ENCODE peak calls at places on chromosome 3, in eight cellular contexts. One of them, this sample, is unnamed.

GRCh38 chr3:190497809-190498208 is 16.1 kb upstream of the IL1RAP start:
- DNase-seq in GM20000: no peak
- DNase-seq in pancreas: no peak
- DNase-seq in cardiac fibroblast: peak
- DNase-seq in stimulated activated CD4-positive, alpha-beta T cell treated with anti-CD3 and anti-CD28 coated beads, TNF-alpha, amount 100 ng/mL, for 1 hour: no peak
- DNase-seq in neural crest cell: no peak
- DNase-seq in CD4-positive, alpha-beta memory T cell: no peak
- DNase-seq in EL: peak
- DNase-seq in this sample: no peak

GRCh38 chr3:908839-909238 is 184.0 kb upstream of the CNTN6 start:
- DNase-seq in neural crest cell: no peak
- DNase-seq in CD4-positive, alpha-beta memory T cell: no peak
- DNase-seq in EL: no peak
- DNase-seq in pancreas: no peak
- DNase-seq in GM20000: no peak
- DNase-seq in cardiac fibroblast: no peak
- DNase-seq in stimulated activated CD4-positive, alpha-beta T cell treated with anti-CD3 and anti-CD28 coated beads, TNF-alpha, amount 100 ng/mL, for 1 hour: no peak
- DNase-seq in this sample: no peak

GRCh38 chr3:30401971-30402370 is 204.4 kb upstream of the TGFBR2 start:
- DNase-seq in neural crest cell: no peak
- DNase-seq in EL: peak
- DNase-seq in stimulated activated CD4-positive, alpha-beta T cell treated with anti-CD3 and anti-CD28 coated beads, TNF-alpha, amount 100 ng/mL, for 1 hour: no peak
- DNase-seq in CD4-positive, alpha-beta memory T cell: no peak
- DNase-seq in pancreas: no peak
- DNase-seq in GM20000: no peak
- DNase-seq in cardiac fibroblast: peak
- DNase-seq in this sample: no peak

GRCh38 chr3:72319202-72320095 is 528.8 kb downstream of the SHQ1 start:
- DNase-seq in EL: peak
- DNase-seq in cardiac fibroblast: peak
- DNase-seq in CD4-positive, alpha-beta memory T cell: no peak
- DNase-seq in neural crest cell: no peak
- DNase-seq in stimulated activated CD4-positive, alpha-beta T cell treated with anti-CD3 and anti-CD28 coated beads, TNF-alpha, amount 100 ng/mL, for 1 hour: no peak
- DNase-seq in GM20000: no peak
- DNase-seq in pancreas: no peak
- DNase-seq in this sample: no peak

GRCh38 chr3:107855710-107856109 is 235.1 kb downstream of the CD47 start:
- DNase-seq in CD4-positive, alpha-beta memory T cell: no peak
- DNase-seq in neural crest cell: no peak
- DNase-seq in pancreas: no peak
- DNase-seq in stimulated activated CD4-positive, alpha-beta T cell treated with anti-CD3 and anti-CD28 coated beads, TNF-alpha, amount 100 ng/mL, for 1 hour: no peak
- DNase-seq in cardiac fibroblast: peak
- DNase-seq in GM20000: no peak
- DNase-seq in EL: peak
- DNase-seq in this sample: no peak

GRCh38 chr3:140717915-140718314 is 40.1 kb downstream of the TRIM42 start:
- DNase-seq in stimulated activated CD4-positive, alpha-beta T cell treated with anti-CD3 and anti-CD28 coated beads, TNF-alpha, amount 100 ng/mL, for 1 hour: no peak
- DNase-seq in pancreas: no peak
- DNase-seq in neural crest cell: no peak
- DNase-seq in EL: no peak
- DNase-seq in cardiac fibroblast: no peak
- DNase-seq in GM20000: no peak
- DNase-seq in CD4-positive, alpha-beta memory T cell: no peak
- DNase-seq in this sample: no peak

GRCh38 chr3:140499114-140499757 is 178.6 kb upstream of the TRIM42 start:
- DNase-seq in CD4-positive, alpha-beta memory T cell: no peak
- DNase-seq in cardiac fibroblast: peak
- DNase-seq in neural crest cell: no peak
- DNase-seq in EL: no peak
- DNase-seq in pancreas: no peak
- DNase-seq in GM20000: no peak
- DNase-seq in stimulated activated CD4-positive, alpha-beta T cell treated with anti-CD3 and anti-CD28 coated beads, TNF-alpha, amount 100 ng/mL, for 1 hour: no peak
- DNase-seq in this sample: no peak

GRCh38 chr3:155032918-155033317 is 47.2 kb upstream of the MME start:
- DNase-seq in pancreas: no peak
- DNase-seq in GM20000: no peak
- DNase-seq in neural crest cell: no peak
- DNase-seq in stimulated activated CD4-positive, alpha-beta T cell treated with anti-CD3 and anti-CD28 coated beads, TNF-alpha, amount 100 ng/mL, for 1 hour: no peak
- DNase-seq in cardiac fibroblast: peak
- DNase-seq in EL: peak
- DNase-seq in CD4-positive, alpha-beta memory T cell: no peak
- DNase-seq in this sample: no peak

GRCh38 chr3:29922990-29923746 is 642.3 kb downstream of the RBMS3 start:
- DNase-seq in stimulated activated CD4-positive, alpha-beta T cell treated with anti-CD3 and anti-CD28 coated beads, TNF-alpha, amount 100 ng/mL, for 1 hour: no peak
- DNase-seq in GM20000: no peak
- DNase-seq in neural crest cell: no peak
- DNase-seq in EL: peak
- DNase-seq in cardiac fibroblast: peak
- DNase-seq in pancreas: no peak
- DNase-seq in CD4-positive, alpha-beta memory T cell: no peak
- DNase-seq in this sample: no peak

GRCh38 chr3:39150170-39150802 is 3.1 kb downstream of the CSRNP1 start:
- DNase-seq in GM20000: no peak
- DNase-seq in neural crest cell: no peak
- DNase-seq in pancreas: peak
- DNase-seq in stimulated activated CD4-positive, alpha-beta T cell treated with anti-CD3 and anti-CD28 coated beads, TNF-alpha, amount 100 ng/mL, for 1 hour: no peak
- DNase-seq in EL: no peak
- DNase-seq in cardiac fibroblast: no peak
- DNase-seq in CD4-positive, alpha-beta memory T cell: no peak
- DNase-seq in this sample: no peak

GRCh38 chr3:51380601-51381332 is 4.3 kb upstream of the MANF start:
- DNase-seq in pancreas: peak
- DNase-seq in GM20000: no peak
- DNase-seq in cardiac fibroblast: no peak
- DNase-seq in CD4-positive, alpha-beta memory T cell: no peak
- DNase-seq in neural crest cell: no peak
- DNase-seq in stimulated activated CD4-positive, alpha-beta T cell treated with anti-CD3 and anti-CD28 coated beads, TNF-alpha, amount 100 ng/mL, for 1 hour: no peak
- DNase-seq in EL: no peak
- DNase-seq in this sample: no peak

GRCh38 chr3:142251951-142252350 is 26.6 kb upstream of the GK5 start:
- DNase-seq in GM20000: no peak
- DNase-seq in cardiac fibroblast: no peak
- DNase-seq in EL: no peak
- DNase-seq in pancreas: no peak
- DNase-seq in CD4-positive, alpha-beta memory T cell: no peak
- DNase-seq in neural crest cell: no peak
- DNase-seq in stimulated activated CD4-positive, alpha-beta T cell treated with anti-CD3 and anti-CD28 coated beads, TNF-alpha, amount 100 ng/mL, for 1 hour: no peak
- DNase-seq in this sample: no peak

GRCh38 chr3:118945834-118946233 is 88.8 kb downstream of the IGSF11 start:
- DNase-seq in EL: no peak
- DNase-seq in stimulated activated CD4-positive, alpha-beta T cell treated with anti-CD3 and anti-CD28 coated beads, TNF-alpha, amount 100 ng/mL, for 1 hour: no peak
- DNase-seq in pancreas: no peak
- DNase-seq in cardiac fibroblast: no peak
- DNase-seq in CD4-positive, alpha-beta memory T cell: no peak
- DNase-seq in GM20000: no peak
- DNase-seq in neural crest cell: no peak
- DNase-seq in this sample: no peak

GRCh38 chr3:195094211-195094921 is 176.6 kb downstream of the XXYLT1 start:
- DNase-seq in cardiac fibroblast: no peak
- DNase-seq in EL: no peak
- DNase-seq in stimulated activated CD4-positive, alpha-beta T cell treated with anti-CD3 and anti-CD28 coated beads, TNF-alpha, amount 100 ng/mL, for 1 hour: no peak
- DNase-seq in CD4-positive, alpha-beta memory T cell: no peak
- DNase-seq in GM20000: peak
- DNase-seq in neural crest cell: no peak
- DNase-seq in pancreas: peak
- DNase-seq in this sample: no peak

GRCh38 chr3:142027713-142028112 is 121.6 kb downstream of the TFDP2 start:
- DNase-seq in cardiac fibroblast: peak
- DNase-seq in CD4-positive, alpha-beta memory T cell: no peak
- DNase-seq in stimulated activated CD4-positive, alpha-beta T cell treated with anti-CD3 and anti-CD28 coated beads, TNF-alpha, amount 100 ng/mL, for 1 hour: peak
- DNase-seq in pancreas: no peak
- DNase-seq in GM20000: peak
- DNase-seq in neural crest cell: no peak
- DNase-seq in EL: peak
- DNase-seq in this sample: no peak

GRCh38 chr3:151439652-151440125 is 21.2 kb downstream of the IGSF10 start:
- DNase-seq in neural crest cell: peak
- DNase-seq in CD4-positive, alpha-beta memory T cell: peak
- DNase-seq in GM20000: peak
- DNase-seq in stimulated activated CD4-positive, alpha-beta T cell treated with anti-CD3 and anti-CD28 coated beads, TNF-alpha, amount 100 ng/mL, for 1 hour: no peak
- DNase-seq in cardiac fibroblast: peak
- DNase-seq in EL: peak
- DNase-seq in pancreas: no peak
- DNase-seq in this sample: no peak

GRCh38 chr3:43695443-43695842 is 4.7 kb downstream of the ABHD5 start:
- DNase-seq in CD4-positive, alpha-beta memory T cell: no peak
- DNase-seq in EL: peak
- DNase-seq in GM20000: no peak
- DNase-seq in pancreas: no peak
- DNase-seq in stimulated activated CD4-positive, alpha-beta T cell treated with anti-CD3 and anti-CD28 coated beads, TNF-alpha, amount 100 ng/mL, for 1 hour: no peak
- DNase-seq in cardiac fibroblast: peak
- DNase-seq in neural crest cell: no peak
- DNase-seq in this sample: no peak

GRCh38 chr3:103653996-103654395 is 1219.2 kb downstream of the ZPLD1 start:
- DNase-seq in pancreas: no peak
- DNase-seq in neural crest cell: no peak
- DNase-seq in EL: no peak
- DNase-seq in GM20000: no peak
- DNase-seq in CD4-positive, alpha-beta memory T cell: no peak
- DNase-seq in cardiac fibroblast: no peak
- DNase-seq in stimulated activated CD4-positive, alpha-beta T cell treated with anti-CD3 and anti-CD28 coated beads, TNF-alpha, amount 100 ng/mL, for 1 hour: no peak
- DNase-seq in this sample: no peak

GRCh38 chr3:131435000-131435399 is 53.4 kb downstream of the NUDT16 start:
- DNase-seq in stimulated activated CD4-positive, alpha-beta T cell treated with anti-CD3 and anti-CD28 coated beads, TNF-alpha, amount 100 ng/mL, for 1 hour: no peak
- DNase-seq in EL: no peak
- DNase-seq in CD4-positive, alpha-beta memory T cell: no peak
- DNase-seq in GM20000: no peak
- DNase-seq in pancreas: no peak
- DNase-seq in cardiac fibroblast: no peak
- DNase-seq in neural crest cell: no peak
- DNase-seq in this sample: no peak

GRCh38 chr3:73037369-73037699 is 24.1 kb upstream of the EBLN2 start:
- DNase-seq in stimulated activated CD4-positive, alpha-beta T cell treated with anti-CD3 and anti-CD28 coated beads, TNF-alpha, amount 100 ng/mL, for 1 hour: no peak
- DNase-seq in CD4-positive, alpha-beta memory T cell: no peak
- DNase-seq in neural crest cell: no peak
- DNase-seq in pancreas: no peak
- DNase-seq in GM20000: no peak
- DNase-seq in EL: peak
- DNase-seq in cardiac fibroblast: peak
- DNase-seq in this sample: no peak

GRCh38 chr3:72303926-72304325 is 519.0 kb upstream of the PROK2 start:
- DNase-seq in CD4-positive, alpha-beta memory T cell: no peak
- DNase-seq in EL: no peak
- DNase-seq in neural crest cell: no peak
- DNase-seq in cardiac fibroblast: peak
- DNase-seq in pancreas: no peak
- DNase-seq in GM20000: no peak
- DNase-seq in stimulated activated CD4-positive, alpha-beta T cell treated with anti-CD3 and anti-CD28 coated beads, TNF-alpha, amount 100 ng/mL, for 1 hour: no peak
- DNase-seq in this sample: no peak

GRCh38 chr3:20310629-20311028 is 124.6 kb upstream of the SGO1 start:
- DNase-seq in cardiac fibroblast: peak
- DNase-seq in neural crest cell: no peak
- DNase-seq in CD4-positive, alpha-beta memory T cell: no peak
- DNase-seq in GM20000: no peak
- DNase-seq in EL: no peak
- DNase-seq in stimulated activated CD4-positive, alpha-beta T cell treated with anti-CD3 and anti-CD28 coated beads, TNF-alpha, amount 100 ng/mL, for 1 hour: no peak
- DNase-seq in pancreas: no peak
- DNase-seq in this sample: no peak

GRCh38 chr3:41001556-41001955 is 197.7 kb upstream of the CTNNB1 start:
- DNase-seq in GM20000: no peak
- DNase-seq in pancreas: no peak
- DNase-seq in EL: no peak
- DNase-seq in neural crest cell: no peak
- DNase-seq in stimulated activated CD4-positive, alpha-beta T cell treated with anti-CD3 and anti-CD28 coated beads, TNF-alpha, amount 100 ng/mL, for 1 hour: no peak
- DNase-seq in CD4-positive, alpha-beta memory T cell: no peak
- DNase-seq in cardiac fibroblast: no peak
- DNase-seq in this sample: no peak

GRCh38 chr3:149553781-149554451 is 79.4 kb downstream of the TM4SF4 start:
- DNase-seq in pancreas: no peak
- DNase-seq in CD4-positive, alpha-beta memory T cell: no peak
- DNase-seq in neural crest cell: no peak
- DNase-seq in cardiac fibroblast: peak
- DNase-seq in GM20000: no peak
- DNase-seq in EL: no peak
- DNase-seq in stimulated activated CD4-positive, alpha-beta T cell treated with anti-CD3 and anti-CD28 coated beads, TNF-alpha, amount 100 ng/mL, for 1 hour: no peak
- DNase-seq in this sample: no peak

GRCh38 chr3:143124683-143125520 is 5.3 kb downstream of the CHST2 start:
- DNase-seq in GM20000: no peak
- DNase-seq in stimulated activated CD4-positive, alpha-beta T cell treated with anti-CD3 and anti-CD28 coated beads, TNF-alpha, amount 100 ng/mL, for 1 hour: no peak
- DNase-seq in neural crest cell: no peak
- DNase-seq in pancreas: no peak
- DNase-seq in CD4-positive, alpha-beta memory T cell: no peak
- DNase-seq in cardiac fibroblast: peak
- DNase-seq in EL: no peak
- DNase-seq in this sample: no peak

GRCh38 chr3:148833223-148833622 is 5.6 kb downstream of the CPB1 start:
- DNase-seq in GM20000: no peak
- DNase-seq in neural crest cell: no peak
- DNase-seq in cardiac fibroblast: no peak
- DNase-seq in EL: peak
- DNase-seq in pancreas: no peak
- DNase-seq in CD4-positive, alpha-beta memory T cell: no peak
- DNase-seq in stimulated activated CD4-positive, alpha-beta T cell treated with anti-CD3 and anti-CD28 coated beads, TNF-alpha, amount 100 ng/mL, for 1 hour: no peak
- DNase-seq in this sample: no peak

GRCh38 chr3:41900265-41900664 is 61.6 kb downstream of the ULK4 start:
- DNase-seq in cardiac fibroblast: peak
- DNase-seq in stimulated activated CD4-positive, alpha-beta T cell treated with anti-CD3 and anti-CD28 coated beads, TNF-alpha, amount 100 ng/mL, for 1 hour: no peak
- DNase-seq in EL: peak
- DNase-seq in pancreas: no peak
- DNase-seq in CD4-positive, alpha-beta memory T cell: no peak
- DNase-seq in GM20000: no peak
- DNase-seq in neural crest cell: no peak
- DNase-seq in this sample: no peak

GRCh38 chr3:71005797-71006321 is 577.7 kb downstream of the FOXP1 start:
- DNase-seq in pancreas: no peak
- DNase-seq in neural crest cell: no peak
- DNase-seq in CD4-positive, alpha-beta memory T cell: no peak
- DNase-seq in GM20000: no peak
- DNase-seq in EL: no peak
- DNase-seq in stimulated activated CD4-positive, alpha-beta T cell treated with anti-CD3 and anti-CD28 coated beads, TNF-alpha, amount 100 ng/mL, for 1 hour: no peak
- DNase-seq in cardiac fibroblast: peak
- DNase-seq in this sample: no peak

GRCh38 chr3:127235706-127236105 is 42.8 kb downstream of the PRR23E start:
- DNase-seq in cardiac fibroblast: no peak
- DNase-seq in GM20000: no peak
- DNase-seq in CD4-positive, alpha-beta memory T cell: no peak
- DNase-seq in neural crest cell: no peak
- DNase-seq in EL: no peak
- DNase-seq in stimulated activated CD4-positive, alpha-beta T cell treated with anti-CD3 and anti-CD28 coated beads, TNF-alpha, amount 100 ng/mL, for 1 hour: no peak
- DNase-seq in pancreas: no peak
- DNase-seq in this sample: no peak

GRCh38 chr3:135176881-135177280 is 381.8 kb downstream of the EPHB1 start:
- DNase-seq in cardiac fibroblast: no peak
- DNase-seq in EL: no peak
- DNase-seq in neural crest cell: no peak
- DNase-seq in GM20000: no peak
- DNase-seq in stimulated activated CD4-positive, alpha-beta T cell treated with anti-CD3 and anti-CD28 coated beads, TNF-alpha, amount 100 ng/mL, for 1 hour: no peak
- DNase-seq in CD4-positive, alpha-beta memory T cell: no peak
- DNase-seq in pancreas: no peak
- DNase-seq in this sample: no peak

GRCh38 chr3:147620906-147621305 is 211.7 kb downstream of the ZIC1 start:
- DNase-seq in EL: peak
- DNase-seq in stimulated activated CD4-positive, alpha-beta T cell treated with anti-CD3 and anti-CD28 coated beads, TNF-alpha, amount 100 ng/mL, for 1 hour: no peak
- DNase-seq in cardiac fibroblast: no peak
- DNase-seq in pancreas: no peak
- DNase-seq in GM20000: no peak
- DNase-seq in neural crest cell: no peak
- DNase-seq in CD4-positive, alpha-beta memory T cell: no peak
- DNase-seq in this sample: no peak

GRCh38 chr3:52526151-52526561 is 7.5 kb downstream of the NT5DC2 start:
- DNase-seq in EL: no peak
- DNase-seq in pancreas: peak
- DNase-seq in CD4-positive, alpha-beta memory T cell: no peak
- DNase-seq in cardiac fibroblast: no peak
- DNase-seq in stimulated activated CD4-positive, alpha-beta T cell treated with anti-CD3 and anti-CD28 coated beads, TNF-alpha, amount 100 ng/mL, for 1 hour: no peak
- DNase-seq in GM20000: no peak
- DNase-seq in neural crest cell: no peak
- DNase-seq in this sample: no peak

GRCh38 chr3:115019900-115020299 is 127.2 kb downstream of the ZBTB20 start:
- DNase-seq in neural crest cell: no peak
- DNase-seq in EL: no peak
- DNase-seq in stimulated activated CD4-positive, alpha-beta T cell treated with anti-CD3 and anti-CD28 coated beads, TNF-alpha, amount 100 ng/mL, for 1 hour: no peak
- DNase-seq in GM20000: no peak
- DNase-seq in cardiac fibroblast: no peak
- DNase-seq in CD4-positive, alpha-beta memory T cell: no peak
- DNase-seq in pancreas: no peak
- DNase-seq in this sample: no peak

GRCh38 chr3:125058959-125059358 is 3.2 kb upstream of the HEG1 start:
- DNase-seq in CD4-positive, alpha-beta memory T cell: no peak
- DNase-seq in stimulated activated CD4-positive, alpha-beta T cell treated with anti-CD3 and anti-CD28 coated beads, TNF-alpha, amount 100 ng/mL, for 1 hour: no peak
- DNase-seq in neural crest cell: no peak
- DNase-seq in GM20000: no peak
- DNase-seq in cardiac fibroblast: no peak
- DNase-seq in EL: no peak
- DNase-seq in pancreas: no peak
- DNase-seq in this sample: no peak

This sample was measured in central memory CD8-positive, alpha-beta T cell.